ENCODE peak calls at places on chromosome 5, in ten cellular contexts. P is 8988T; S is M059J; L is pancreas; H is BE2C; A is activated naive CD8-positive, alpha-beta T cell treated with anti-CD3 and anti-CD28 coated beads, Interleukin-2, amount 50 U/mL, for 24 hours; J is left colon; E is HTR-8/SVneo; W is left lung; O is activated T-cell treated with anti-CD3 and anti-CD28 coated beads, Interleukin-2, amount 50 U/mL, for 48 hours. G is an unnamed sample.

GRCh38 chr5:125189451-125190051 is 443.1 kb upstream of the ZNF608 start:
- DNase-seq in S (peak), H (no peak), A (no peak), W (no peak), O (no peak), L (no peak), E (no peak), J (no peak), P (no peak), G (no peak)

GRCh38 chr5:97528941-97529340 is 345.9 kb upstream of the RIOK2 start:
- DNase-seq in A (no peak), W (no peak), O (no peak), S (peak), E (no peak), H (no peak), L (no peak), J (no peak), P (no peak), G (no peak)

GRCh38 chr5:151338734-151339133 is 8.6 kb downstream of the SLC36A2 start:
- DNase-seq in S (no peak), P (no peak), J (no peak), L (no peak), E (no peak), W (no peak), H (no peak), O (no peak), A (no peak), G (no peak)

GRCh38 chr5:73233461-73234151 is 60.6 kb downstream of the TMEM174 start:
- DNase-seq in P (no peak), L (no peak), J (no peak), W (no peak), O (peak), E (no peak), H (peak), A (peak), S (peak), G (peak)

GRCh38 chr5:124742983-124743533 is 3.4 kb downstream of the ZNF608 start:
- DNase-seq in P (no peak), H (no peak), J (peak), O (no peak), W (peak), L (no peak), A (no peak), E (peak), S (peak), G (no peak)

GRCh38 chr5:59769832-59770231 is 123.7 kb downstream of the PDE4D start:
- DNase-seq in L (no peak), P (no peak), E (no peak), J (no peak), O (no peak), H (no peak), W (no peak), A (no peak), S (peak), G (no peak)

GRCh38 chr5:40594811-40595210 is 84.9 kb upstream of the PTGER4 start:
- DNase-seq in S (peak), J (no peak), O (no peak), E (no peak), W (no peak), P (no peak), L (no peak), A (no peak), H (no peak), G (no peak)

GRCh38 chr5:171422902-171423663 is 3.6 kb downstream of the FGF18 start:
- DNase-seq in J (no peak), L (no peak), A (no peak), E (no peak), S (no peak), O (no peak), H (no peak), W (no peak), P (no peak), G (no peak)

GRCh38 chr5:40404613-40405012 is 275.1 kb upstream of the PTGER4 start:
- DNase-seq in O (no peak), S (no peak), H (no peak), P (no peak), W (no peak), L (no peak), J (no peak), E (no peak), A (no peak), G (no peak)

GRCh38 chr5:101346447-101346846 is 443.4 kb upstream of the ST8SIA4 start:
- DNase-seq in E (no peak), W (no peak), L (no peak), P (no peak), O (no peak), J (no peak), H (no peak), A (no peak), S (no peak), G (no peak)

GRCh38 chr5:131720714-131721113 is 76.1 kb downstream of the FNIP1 start:
- DNase-seq in W (no peak), A (no peak), E (no peak), L (no peak), O (no peak), H (no peak), J (no peak), P (no peak), S (peak), G (no peak)

GRCh38 chr5:110815916-110816605 is 77.3 kb downstream of the SLC25A46 start:
- DNase-seq in A (no peak), E (no peak), H (no peak), J (no peak), W (no peak), P (no peak), L (no peak), S (peak), O (no peak), G (no peak)

GRCh38 chr5:25570067-25570583 is 925.3 kb upstream of the CDH10 start:
- DNase-seq in J (no peak), H (no peak), E (no peak), W (no peak), A (no peak), O (no peak), P (no peak), L (no peak), S (no peak), G (no peak)

GRCh38 chr5:146098047-146098446 is 7.3 kb downstream of the PLAC8L1 start:
- DNase-seq in J (no peak), P (no peak), H (no peak), L (no peak), E (no peak), S (no peak), W (no peak), O (no peak), A (no peak), G (no peak)

GRCh38 chr5:144191998-144192397 is 21.3 kb downstream of the KCTD16 start:
- DNase-seq in H (no peak), J (no peak), S (peak), A (peak), W (no peak), O (no peak), P (no peak), E (peak), L (no peak), G (no peak)

GRCh38 chr5:59673438-59674058 is 220.0 kb downstream of the PDE4D start:
- DNase-seq in H (no peak), A (no peak), P (no peak), E (peak), L (no peak), W (no peak), S (peak), O (no peak), J (no peak), G (no peak)